ENCODE peak calls at places on chromosomes 12 and 14, in four cellular contexts. One of them, this sample, is unnamed.

GRCh38 chr14:38290601-38291190 is 34.8 kb upstream of the CLEC14A start:
- DNase-seq in A549: no peak
- DNase-seq in IMR-90: peak; percentile 98
- DNase-seq in GM12878: no peak
- DNase-seq in this sample: no peak

GRCh38 chr14:95573313-95573712 is 38.5 kb downstream of the GLRX5 start:
- DNase-seq in A549: no peak
- DNase-seq in IMR-90: no peak
- DNase-seq in GM12878: no peak
- DNase-seq in this sample: no peak

GRCh38 chr12:6970096-6970527 is 352 bp downstream of the PHB2 start:
- DNase-seq in A549: peak; percentile 36
- DNase-seq in IMR-90: no peak
- DNase-seq in GM12878: no peak
- DNase-seq in this sample: no peak

GRCh38 chr12:14157129-14157747 is 175.8 kb upstream of the GRIN2B start:
- DNase-seq in A549: no peak
- DNase-seq in IMR-90: no peak
- DNase-seq in GM12878: peak; percentile 99
- DNase-seq in this sample: no peak

GRCh38 chr12:54579696-54580333 is 8.6 kb downstream of the PPP1R1A start:
- DNase-seq in A549: peak; percentile 76
- DNase-seq in IMR-90: peak; percentile 57
- DNase-seq in GM12878: no peak
- DNase-seq in this sample: peak; percentile 88

GRCh38 chr14:65255029-65255545 is 152.8 kb upstream of the MAX start:
- DNase-seq in A549: peak; percentile 79
- DNase-seq in IMR-90: peak; percentile 82
- DNase-seq in GM12878: no peak
- DNase-seq in this sample: no peak

GRCh38 chr14:92670967-92671366 is 77.5 kb downstream of the LGMN start:
- DNase-seq in A549: no peak
- DNase-seq in IMR-90: peak; percentile 52
- DNase-seq in GM12878: no peak
- DNase-seq in this sample: no peak

GRCh38 chr12:90621927-90622326 is 333.0 kb downstream of the CCER1 start:
- DNase-seq in A549: no peak
- DNase-seq in IMR-90: peak; percentile 78
- DNase-seq in GM12878: no peak
- DNase-seq in this sample: no peak

DNA sequence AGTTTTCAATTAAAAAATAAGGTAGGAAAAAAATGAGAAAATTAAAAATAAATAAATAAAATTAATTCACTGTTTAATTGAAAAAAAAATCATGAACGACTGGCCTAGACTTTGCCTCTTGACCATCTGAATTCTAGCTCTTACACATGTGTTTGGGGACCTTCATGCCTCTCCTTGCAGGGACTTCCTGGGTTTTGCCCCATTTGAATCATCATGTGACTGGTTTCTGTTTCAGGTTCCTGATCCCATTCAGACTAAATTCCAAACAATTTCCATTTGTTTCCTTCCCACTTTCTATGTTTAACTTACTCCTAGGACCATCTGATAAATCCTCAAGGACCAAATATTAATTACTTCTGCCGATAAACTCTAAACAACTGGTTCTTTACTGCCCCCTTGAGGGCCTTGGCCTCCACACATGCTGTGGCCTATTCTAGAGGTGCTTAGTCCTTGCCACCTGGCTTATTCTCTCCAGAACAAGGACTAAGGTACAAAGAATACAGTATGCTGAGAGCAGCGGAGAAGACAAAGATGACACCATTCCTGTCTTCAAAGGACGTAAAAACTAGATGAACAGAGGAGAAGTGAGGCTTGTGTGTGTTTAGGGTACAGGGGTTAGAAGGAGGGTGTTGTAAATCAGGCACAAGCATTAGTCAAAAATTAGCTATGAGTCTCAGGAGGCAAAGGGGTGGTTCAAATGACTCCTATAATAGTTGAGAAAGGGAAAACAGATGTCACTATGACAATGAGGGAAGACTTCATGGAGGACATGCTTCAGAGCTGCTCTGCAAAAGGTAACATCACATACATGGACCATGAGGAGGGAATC is 125.8 kb upstream of the AVPR1A start:
- DNase-seq in A549: peak; percentile 58
- DNase-seq in IMR-90: peak; percentile 4
- DNase-seq in GM12878: no peak
- DNase-seq in this sample: peak; percentile 43
- TF ChIP-seq BHLHE40 in A549: no peak
- TF ChIP-seq BHLHE40 in IMR-90: no peak
- TF ChIP-seq BHLHE40 in GM12878: no peak
- TF ChIP-seq BHLHE40 in this sample: no peak

GRCh38 chr14:102275866-102276265 is 29.1 kb downstream of the MOK start:
- DNase-seq in A549: no peak
- DNase-seq in IMR-90: peak; percentile 36
- DNase-seq in GM12878: no peak
- DNase-seq in this sample: no peak
- TF ChIP-seq BHLHE40 in A549: no peak
- TF ChIP-seq BHLHE40 in IMR-90: no peak
- TF ChIP-seq BHLHE40 in GM12878: no peak
- TF ChIP-seq BHLHE40 in this sample: no peak

GRCh38 chr12:118063567-118064391 is 2.8 kb upstream of the WSB2 start:
- DNase-seq in A549: no peak
- DNase-seq in IMR-90: peak; percentile 52
- DNase-seq in GM12878: no peak
- DNase-seq in this sample: no peak
- TF ChIP-seq BHLHE40 in A549: no peak
- TF ChIP-seq BHLHE40 in IMR-90: no peak
- TF ChIP-seq BHLHE40 in GM12878: no peak
- TF ChIP-seq BHLHE40 in this sample: no peak

GRCh38 chr14:74906923-74907620 is 16.0 kb downstream of the RPS6KL1 start:
- DNase-seq in A549: no peak
- DNase-seq in IMR-90: no peak
- DNase-seq in GM12878: no peak
- DNase-seq in this sample: no peak

GRCh38 chr14:74902941-74903705 is 19.9 kb downstream of the RPS6KL1 start:
- DNase-seq in A549: no peak
- DNase-seq in IMR-90: no peak
- DNase-seq in GM12878: no peak
- DNase-seq in this sample: no peak

GRCh38 chr14:74907744-74908143 is 15.3 kb downstream of the RPS6KL1 start:
- DNase-seq in A549: no peak
- DNase-seq in IMR-90: no peak
- DNase-seq in GM12878: no peak
- DNase-seq in this sample: no peak

GRCh38 chr14:74904623-74905503 is 18.2 kb downstream of the RPS6KL1 start:
- DNase-seq in A549: no peak
- DNase-seq in IMR-90: no peak
- DNase-seq in GM12878: no peak
- DNase-seq in this sample: no peak

GRCh38 chr14:74905595-74906142 is 17.4 kb downstream of the RPS6KL1 start:
- DNase-seq in A549: peak; percentile 51
- DNase-seq in IMR-90: peak; percentile 34
- DNase-seq in GM12878: no peak
- DNase-seq in this sample: peak; percentile 75
- TF ChIP-seq BHLHE40 in A549: no peak
- TF ChIP-seq BHLHE40 in IMR-90: peak; percentile 65
- TF ChIP-seq BHLHE40 in GM12878: peak; percentile 73
- TF ChIP-seq BHLHE40 in this sample: no peak

GRCh38 chr14:72788255-72788654 is 105.6 kb downstream of the DPF3 start:
- DNase-seq in A549: no peak
- DNase-seq in IMR-90: no peak
- DNase-seq in GM12878: no peak
- DNase-seq in this sample: no peak

GRCh38 chr14:72788972-72789728 is 104.8 kb downstream of the DPF3 start:
- DNase-seq in A549: no peak
- DNase-seq in IMR-90: no peak
- DNase-seq in GM12878: no peak
- DNase-seq in this sample: no peak

GRCh38 chr14:72786377-72787350 is 107.2 kb downstream of the DPF3 start:
- DNase-seq in A549: no peak
- DNase-seq in IMR-90: no peak
- DNase-seq in GM12878: no peak
- DNase-seq in this sample: no peak

GRCh38 chr14:72790887-72791566 is 102.9 kb downstream of the DPF3 start:
- DNase-seq in A549: no peak
- DNase-seq in IMR-90: no peak
- DNase-seq in GM12878: no peak
- DNase-seq in this sample: no peak

GRCh38 chr14:72787841-72788240 is 106.1 kb downstream of the DPF3 start:
- DNase-seq in A549: no peak
- DNase-seq in IMR-90: no peak
- DNase-seq in GM12878: no peak
- DNase-seq in this sample: no peak
- TF ChIP-seq BHLHE40 in A549: no peak
- TF ChIP-seq BHLHE40 in IMR-90: no peak
- TF ChIP-seq BHLHE40 in GM12878: no peak
- TF ChIP-seq BHLHE40 in this sample: no peak

DNA sequence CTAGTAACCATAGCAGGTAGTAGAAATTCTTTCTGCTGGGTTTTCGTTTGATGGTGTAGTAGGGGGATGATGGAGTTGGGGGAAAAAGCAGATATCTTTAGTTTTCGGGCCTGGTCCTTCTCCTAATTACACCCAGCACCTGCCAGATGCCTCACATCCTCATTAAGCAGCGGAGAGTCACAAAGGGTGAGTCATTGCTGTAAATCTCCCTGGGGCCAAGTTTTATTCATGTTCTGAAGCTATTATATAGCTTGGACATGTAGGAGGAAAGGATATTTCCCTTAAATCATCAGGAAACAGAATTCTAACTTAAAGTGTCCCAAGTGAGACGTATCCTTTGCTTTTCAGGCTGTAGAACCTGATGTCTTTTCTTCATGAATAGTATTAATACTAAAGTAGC is 4.9 kb upstream of the NECAP1 start:
- DNase-seq in A549: no peak
- DNase-seq in IMR-90: peak; percentile 62
- DNase-seq in GM12878: no peak
- DNase-seq in this sample: no peak
- TF ChIP-seq BHLHE40 in A549: no peak
- TF ChIP-seq BHLHE40 in IMR-90: no peak
- TF ChIP-seq BHLHE40 in GM12878: no peak
- TF ChIP-seq BHLHE40 in this sample: no peak

GRCh38 chr12:94618995-94619695 is 31.2 kb downstream of the TMCC3 start:
- DNase-seq in A549: peak; percentile 27
- DNase-seq in IMR-90: peak; percentile 93
- DNase-seq in GM12878: no peak
- DNase-seq in this sample: no peak
- TF ChIP-seq BHLHE40 in A549: no peak
- TF ChIP-seq BHLHE40 in IMR-90: peak; percentile 19
- TF ChIP-seq BHLHE40 in GM12878: no peak
- TF ChIP-seq BHLHE40 in this sample: no peak

GRCh38 chr12:124684496-124684895 is 117.1 kb upstream of the NCOR2 start:
- DNase-seq in A549: no peak
- DNase-seq in IMR-90: peak; percentile 11
- DNase-seq in GM12878: no peak
- DNase-seq in this sample: no peak
- TF ChIP-seq BHLHE40 in A549: no peak
- TF ChIP-seq BHLHE40 in IMR-90: no peak
- TF ChIP-seq BHLHE40 in GM12878: no peak
- TF ChIP-seq BHLHE40 in this sample: no peak

This sample was measured in HEK293T.